ENCODE peak calls at places on chromosome 21, in nine cellular contexts. V, R, Z, U, C, A, G, D and E are unnamed samples.

GRCh38 chr21:31914472-31914871 is 41.7 kb downstream of the HUNK start:
- DNase-seq in C (no peak), D (no peak), V (no peak), U (no peak), R (no peak), G (no peak), A (no peak), Z (no peak), E (no peak)

GRCh38 chr21:25330266-25330665 is 277.0 kb downstream of the MRPL39 start:
- DNase-seq in Z (no peak), V (no peak), D (no peak), G (no peak), U (no peak), A (no peak), R (no peak), C (no peak), E (no peak)

GRCh38 chr21:44833663-44834062 is 15.8 kb upstream of the SUMO3 start:
- DNase-seq in U (no peak), A (no peak), C (no peak), Z (no peak), R (no peak), D (no peak), G (no peak), V (no peak), E (no peak)

GRCh38 chr21:45901061-45901690 is 80.4 kb upstream of the COL6A1 start:
- DNase-seq in A (no peak), G (no peak), V (no peak), D (no peak), R (no peak), U (no peak), C (no peak), Z (no peak), E (no peak)

GRCh38 chr21:44601596-44602473 is 1.4 kb downstream of the KRTAP10-7 start:
- DNase-seq in C (no peak), A (no peak), G (no peak), D (no peak), U (no peak), R (no peak), Z (peak), V (no peak), E (no peak)

GRCh38 chr21:41315726-41316125 is 875 bp upstream of the FAM3B start:
- DNase-seq in D (no peak), V (no peak), Z (no peak), A (no peak), R (no peak), U (no peak), G (no peak), C (no peak), E (no peak)

GRCh38 chr21:44926364-44927101 is 5.8 kb upstream of the ITGB2 start:
- DNase-seq in A (no peak), U (peak), V (no peak), D (no peak), R (peak), Z (no peak), C (no peak), G (no peak), E (no peak)

GRCh38 chr21:44870748-44871495 is 2.6 kb downstream of the PTTG1IP start:
- DNase-seq in C (peak), R (no peak), A (no peak), U (no peak), G (no peak), D (no peak), V (no peak), Z (peak), E (no peak)

GRCh38 chr21:32726742-32727477 is 903 bp downstream of the SYNJ1 start:
- DNase-seq in R (peak), V (peak), C (peak), D (peak), U (no peak), A (no peak), Z (no peak), G (no peak), E (no peak)

GRCh38 chr21:9839011-9839661 is 682.2 kb upstream of the TPTE start:
- DNase-seq in V (no peak), D (no peak), R (no peak), U (no peak), C (no peak), Z (peak), A (no peak), G (no peak), E (peak)

GRCh38 chr21:37166733-37167132 is 93.7 kb downstream of the TTC3 start:
- DNase-seq in V (peak), D (no peak), C (no peak), U (no peak), A (no peak), Z (no peak), R (no peak), G (peak), E (no peak)